ENCODE peak calls at places on chromosomes 6 and 20, in six cellular contexts. U is mammary epithelial cell, M is hepatocyte, I is neural progenitor cell, C is HCT116, X is MM.1S. O is an unnamed sample. For H3K27me3, the result is how much of the 10 kb centered on the place peaks cover.

GRCh38 chr6:43376551-43376981 is 7.1 kb upstream of the ZNF318 start:
- DNase-seq in U (peak), M (no peak), I (no peak), C (no peak), X (no peak), O (peak)

GRCh38 chr6:162385980-162386379 is 341.6 kb downstream of the PRKN start:
- DNase-seq in U (no peak), M (no peak), I (no peak), C (no peak), X (no peak), O (no peak)

GRCh38 chr6:26500102-26500501 is at the start of gene BTN1A1:
- DNase-seq in U (no peak), M (no peak), I (no peak), C (no peak), X (no peak), O (no peak)

GRCh38 chr20:37516697-37517370 is 4.2 kb upstream of the NNAT start:
- DNase-seq in U (no peak), M (peak), I (no peak), C (no peak), X (no peak), O (no peak)

GRCh38 chr6:46242921-46243320 is 72.1 kb upstream of the ENPP5 start:
- DNase-seq in U (no peak), M (no peak), I (no peak), C (no peak), X (no peak), O (no peak)

GRCh38 chr6:148064406-148065134 is 278.1 kb upstream of the SASH1 start:
- DNase-seq in U (peak), M (peak), I (no peak), C (no peak), X (no peak), O (no peak)

GRCh38 chr20:25005661-25006060 is 13.1 kb upstream of the APMAP start:
- DNase-seq in U (no peak), M (no peak), I (no peak), C (no peak), X (no peak), O (no peak)

GRCh38 chr6:22227824-22228610 is 68.8 kb downstream of the PRL start:
- DNase-seq in U (no peak), M (no peak), I (no peak), C (no peak), X (no peak), O (no peak)

GRCh38 chr20:44884907-44885391 is 556 bp upstream of the YWHAB start:
- DNase-seq in U (no peak), M (no peak), I (no peak), C (no peak), X (no peak), O (no peak)

GRCh38 chr20:25319241-25320034 is 71.2 kb downstream of the ABHD12 start:
- DNase-seq in U (no peak), M (no peak), I (no peak), C (no peak), X (peak), O (no peak)

GRCh38 chr20:58869662-58870227 is 17.2 kb downstream of the GNAS start:
- DNase-seq in U (no peak), M (no peak), I (no peak), C (no peak), X (no peak), O (no peak)

GRCh38 chr6:151998784-151999183 is 191.3 kb downstream of the ESR1 start:
- DNase-seq in U (no peak), M (no peak), I (no peak), C (no peak), X (no peak), O (no peak)

GRCh38 chr6:43695078-43695966 is 7.7 kb upstream of the MRPS18A start:
- DNase-seq in U (no peak), M (peak), I (peak), C (no peak), X (no peak), O (no peak)

GRCh38 chr6:10141756-10142443 is 273.0 kb downstream of the TFAP2A start:
- DNase-seq in U (no peak), M (peak), I (no peak), C (no peak), X (no peak), O (no peak)

GRCh38 chr20:24766826-24767622 is 182.0 kb upstream of the CST7 start:
- DNase-seq in U (peak), M (no peak), I (no peak), C (no peak), X (no peak), O (peak)

GRCh38 chr20:5395932-5396727 is 79.4 kb upstream of the PROKR2 start:
- DNase-seq in U (no peak), M (no peak), I (no peak), C (peak), X (no peak), O (no peak)

GRCh38 chr20:22586645-22587310 is 2.4 kb upstream of the FOXA2 start:
- DNase-seq in U (no peak), M (peak), I (peak), C (no peak), X (no peak), O (no peak)

GRCh38 chr6:28880894-28881780 is 42.6 kb downstream of the TRIM27 start:
- DNase-seq in U (peak), M (peak), I (peak), C (peak), X (peak), O (no peak)

GRCh38 chr20:42204261-42204660 is 586.1 kb upstream of the CHD6 start:
- DNase-seq in U (no peak), M (peak), I (peak), C (no peak), X (no peak), O (no peak)

GRCh38 chr6:15366003-15366535 is 120.2 kb downstream of the JARID2 start:
- DNase-seq in U (peak), M (no peak), I (no peak), C (no peak), X (no peak), O (no peak)

GRCh38 chr6:37033255-37033654 is 27.8 kb downstream of the FGD2 start:
- DNase-seq in U (peak), M (no peak), I (no peak), C (no peak), X (no peak), O (no peak)

GRCh38 chr20:38961530-38962043 is 557 bp upstream of the DHX35 start:
- DNase-seq in U (no peak), M (no peak), I (peak), C (no peak), X (peak), O (no peak)

GRCh38 chr6:11432713-11433450 is 104.7 kb upstream of the TMEM170B start:
- DNase-seq in U (peak), M (no peak), I (no peak), C (no peak), X (no peak), O (no peak)

GRCh38 chr6:152673233-152673632 is 24.5 kb upstream of the MYCT1 start:
- DNase-seq in U (no peak), M (no peak), I (no peak), C (no peak), X (no peak), O (no peak)

GRCh38 chr6:125367036-125367782 is 65.4 kb upstream of the HDDC2 start:
- DNase-seq in U (no peak), M (no peak), I (no peak), C (no peak), X (no peak), O (no peak)

GRCh38 chr6:142716097-142716496 is 228.9 kb downstream of the HIVEP2 start:
- DNase-seq in U (no peak), M (no peak), I (no peak), C (no peak), X (no peak), O (no peak)

GRCh38 chr20:47544240-47544639 is 42.6 kb downstream of the NCOA3 start:
- DNase-seq in U (peak), M (no peak), I (no peak), C (no peak), X (no peak), O (no peak)

GRCh38 chr20:24634855-24635254 is 165.4 kb downstream of the SYNDIG1 start:
- DNase-seq in U (peak), M (peak), I (peak), C (peak), X (no peak), O (no peak)

GRCh38 chr20:60070791-60071190 is 112.6 kb downstream of the CDH26 start:
- DNase-seq in U (no peak), M (no peak), I (no peak), C (no peak), X (no peak), O (no peak)

GRCh38 chr20:25285856-25286798 is 38.2 kb downstream of the PYGB start:
- DNase-seq in U (no peak), M (no peak), I (no peak), C (no peak), X (no peak), O (no peak)

GRCh38 chr20:58649288-58650180 is 1.5 kb upstream of the STX16 start:
- DNase-seq in U (no peak), M (peak), I (peak), C (no peak), X (no peak), O (no peak)

GRCh38 chr6:84193140-84193708 is 34.2 kb downstream of the CEP162 start:
- DNase-seq in U (peak), M (no peak), I (no peak), C (peak), X (no peak), O (peak)

GRCh38 chr6:2805031-2805430 is 36.6 kb downstream of the SERPINB1 start:
- DNase-seq in U (no peak), M (no peak), I (no peak), C (no peak), X (no peak), O (no peak)

GRCh38 chr6:46042355-46042999 is 26.8 kb upstream of the CLIC5 start:
- DNase-seq in U (peak), M (peak), I (peak), C (peak), X (peak), O (no peak)

GRCh38 chr6:114435985-114436384 is 93.2 kb upstream of the HS3ST5 start:
- DNase-seq in U (no peak), M (no peak), I (no peak), C (no peak), X (no peak), O (no peak)

GRCh38 chr6:79630883-79631799 is at the start of gene SH3BGRL2:
- DNase-seq in U (peak), M (peak), I (peak), C (peak), X (peak), O (no peak)

GRCh38 chr20:43365691-43366090 is 92.0 kb upstream of the SRSF6 start:
- DNase-seq in U (no peak), M (no peak), I (no peak), C (no peak), X (no peak), O (no peak)
- H3K27me3 ChIP-seq in U (under half), M (under half), I (under half), C (under half), X (under half), O (under half)

DNA sequence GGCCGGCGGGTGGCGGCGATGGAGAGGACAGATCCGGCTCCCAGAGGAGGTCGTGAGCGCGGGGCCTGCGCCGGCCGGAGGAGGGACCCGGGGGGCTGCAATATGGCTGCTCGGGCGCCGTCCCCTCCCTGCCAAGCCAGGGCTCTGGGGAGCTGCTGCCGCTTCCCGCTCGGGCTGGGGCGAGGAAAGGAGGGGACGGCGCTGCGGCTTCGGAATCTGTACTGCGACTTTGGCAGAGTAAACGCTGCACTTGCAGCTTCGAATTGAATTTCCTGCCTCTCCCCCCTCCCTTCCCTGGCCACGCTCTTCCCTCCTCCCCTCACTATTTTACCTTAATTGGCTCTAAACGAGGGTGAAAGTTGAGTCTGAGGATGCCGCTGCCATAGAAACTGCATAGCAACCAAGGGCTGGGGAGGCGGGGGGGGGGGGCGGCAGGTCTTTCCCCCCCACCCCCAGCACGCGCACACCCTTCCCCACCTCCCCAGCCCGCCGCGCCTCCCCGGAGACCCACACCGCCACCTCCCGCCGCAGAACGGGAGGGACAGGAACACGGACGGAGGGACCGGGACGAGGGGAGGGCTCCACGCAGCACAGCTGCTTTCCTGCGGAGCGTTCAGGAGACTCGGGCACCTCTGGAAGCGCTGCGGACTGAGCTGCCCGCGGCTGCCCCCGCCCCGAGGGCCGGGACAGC is 93.9 kb downstream of the RNASET2 start:
- DNase-seq in U (no peak), M (peak), I (peak), C (no peak), X (no peak), O (no peak)
- TF ChIP-seq EZH2 in U (no peak), M (peak), I (no peak), C (no peak), X (no peak), O (peak)

GRCh38 chr6:158764941-158765340 is 54.2 kb downstream of the EZR start:
- DNase-seq in U (no peak), M (peak), I (no peak), C (no peak), X (no peak), O (no peak)
- H3K27me3 ChIP-seq in U (under half), M (under half), I (under half), C (under half), X (under half), O (under half)

GRCh38 chr20:21106171-21106694 is at the start of gene LINC00237:
- DNase-seq in U (no peak), M (no peak), I (peak), C (no peak), X (no peak), O (no peak)
- TF ChIP-seq EZH2 in U (peak), M (peak), I (peak), C (no peak), X (no peak), O (no peak)

GRCh38 chr6:132130530-132131298 is 179.5 kb upstream of the CCN2 start:
- DNase-seq in U (no peak), M (no peak), I (no peak), C (no peak), X (no peak), O (no peak)

GRCh38 chr6:132126150-132126549 is 175.0 kb upstream of the CCN2 start:
- DNase-seq in U (no peak), M (no peak), I (no peak), C (no peak), X (no peak), O (no peak)

GRCh38 chr6:132131777-132132176 is 180.6 kb upstream of the CCN2 start:
- DNase-seq in U (peak), M (peak), I (peak), C (peak), X (no peak), O (peak)

GRCh38 chr6:132131351-132131750 is 180.2 kb upstream of the CCN2 start:
- DNase-seq in U (no peak), M (no peak), I (no peak), C (no peak), X (no peak), O (no peak)

DNA sequence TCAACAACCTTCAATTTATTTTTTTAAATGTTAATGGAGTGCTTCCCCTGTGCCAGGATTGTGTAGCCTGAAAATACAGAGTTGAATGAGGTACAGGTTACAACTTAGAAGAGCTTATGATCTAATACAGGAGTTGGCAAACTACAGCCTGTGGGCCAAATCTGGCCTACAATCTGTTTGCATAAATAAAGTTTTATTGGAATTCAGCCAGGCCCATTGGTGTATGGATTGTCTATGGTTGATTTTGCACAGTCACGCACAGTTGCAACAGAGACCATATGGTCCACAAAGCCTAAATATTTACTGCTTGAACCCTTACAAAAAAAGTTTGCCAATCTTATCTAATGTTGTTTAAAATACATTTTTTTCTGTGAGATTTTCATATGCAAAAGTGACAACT is 177.3 kb upstream of the CCN2 start:
- DNase-seq in U (no peak), M (no peak), I (no peak), C (no peak), X (no peak), O (no peak)
- H3K27me3 ChIP-seq in U (under half), M (under half), I (under half), C (under half), X (under half), O (under half)

DNA sequence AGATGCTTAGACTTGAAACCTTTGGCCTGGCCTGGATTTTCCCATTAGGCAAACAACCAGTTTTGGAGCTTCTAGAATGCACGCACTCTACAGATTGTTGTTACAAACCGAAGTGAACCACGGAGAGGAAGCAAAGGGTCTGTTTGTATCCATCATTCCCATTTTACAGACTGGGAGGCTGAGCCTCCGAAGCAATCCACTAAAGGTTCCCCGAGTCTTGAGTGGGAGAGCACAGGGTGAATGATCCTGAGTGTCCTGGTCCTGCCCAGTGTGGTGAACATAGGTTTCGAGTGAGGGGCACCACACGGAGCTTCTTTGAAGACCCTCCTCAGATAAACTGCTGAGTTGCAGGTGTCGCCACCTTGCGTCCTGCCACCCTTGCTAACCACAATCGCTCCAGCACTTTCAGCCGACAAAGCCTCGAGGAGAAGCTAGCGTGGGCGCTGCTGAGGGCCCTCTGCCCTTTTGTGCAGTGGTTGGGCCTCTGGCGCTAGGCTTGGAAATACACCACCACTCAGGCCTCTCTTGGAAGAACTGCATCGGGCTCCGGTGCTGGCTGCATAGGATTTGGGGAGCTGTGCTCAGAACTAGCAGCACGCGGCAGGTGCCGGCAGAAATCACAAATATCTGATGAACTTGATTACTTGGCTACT is 1.4 kb upstream of the PRDM13 start:
- DNase-seq in U (no peak), M (no peak), I (peak), C (no peak), X (no peak), O (no peak)
- TF ChIP-seq EZH2 in U (peak), M (peak), I (peak), C (no peak), X (no peak), O (peak)

GRCh38 chr20:57317789-57318371 is 11.7 kb upstream of the SPO11 start:
- DNase-seq in U (no peak), M (no peak), I (no peak), C (no peak), X (no peak), O (no peak)

GRCh38 chr20:57315083-57315963 is 14.3 kb upstream of the SPO11 start:
- DNase-seq in U (no peak), M (no peak), I (no peak), C (no peak), X (no peak), O (no peak)

GRCh38 chr20:57315964-57316480 is 13.6 kb upstream of the SPO11 start:
- DNase-seq in U (no peak), M (no peak), I (no peak), C (no peak), X (no peak), O (no peak)

GRCh38 chr20:57316795-57317201 is 12.8 kb upstream of the SPO11 start:
- DNase-seq in U (no peak), M (no peak), I (no peak), C (no peak), X (no peak), O (no peak)

GRCh38 chr20:57317316-57317788 is 12.3 kb upstream of the SPO11 start:
- DNase-seq in U (no peak), M (no peak), I (no peak), C (no peak), X (no peak), O (no peak)
- H3K27me3 ChIP-seq in U (under half), M (under half), I (under half), C (under half), X (under half), O (under half)

O was measured in keratinocyte.